ENCODE peak calls at places on chromosomes 7 and 10, in five cellular contexts. M is omental fat pad, W is lung, L is natural killer cell, Z is endothelial cell. F is an unnamed sample.
A peak's percentile ranks its signal among the peaks of the same experiment; 100 is the strongest.

GRCh38 chr7:107045980-107046379 is 1.5 kb downstream of the PRKAR2B start:
- DNase-seq in M (no peak), W (no peak), L (no peak), Z (no peak), F (no peak)

GRCh38 chr10:103548581-103549348 is 55.3 kb downstream of the NEURL1 start:
- DNase-seq in M (no peak), W (no peak), L (no peak), Z (no peak), F (no peak)

GRCh38 chr10:93198401-93199175 is 124.9 kb downstream of the CYP26A1 start:
- DNase-seq in M (no peak), W (no peak), L (no peak), Z (no peak), F (no peak)

GRCh38 chr7:12783421-12783820 is 96.0 kb downstream of the ARL4A start:
- DNase-seq in M (no peak), W (no peak), L (no peak), Z (no peak), F (no peak)

GRCh38 chr10:132866601-132867381 is 75.6 kb downstream of the CFAP46 start:
- DNase-seq in M (no peak), W (no peak), L (no peak), Z (no peak), F (no peak)

GRCh38 chr10:84202349-84202748 is 8.0 kb downstream of the CDHR1 start:
- DNase-seq in M (no peak), W (no peak), L (no peak), Z (no peak), F (no peak)

GRCh38 chr7:2217716-2218443 is 14.9 kb downstream of the MAD1L1 start:
- DNase-seq in M (no peak), W (no peak), L (no peak), Z (no peak), F (no peak)

GRCh38 chr7:81158189-81158588 is 239.3 kb upstream of the SEMA3C start:
- DNase-seq in M (no peak), W (no peak), L (no peak), Z (no peak), F (no peak)

GRCh38 chr10:62915192-62915591 is 99.0 kb upstream of the EGR2 start:
- DNase-seq in M (no peak), W (no peak), L (no peak), Z (no peak), F (no peak)

GRCh38 chr10:112397592-112397991 is 23.7 kb downstream of the ACSL5 start:
- DNase-seq in M (no peak), W (no peak), L (no peak), Z (no peak), F (no peak)

GRCh38 chr7:98409843-98410242 is 9.0 kb upstream of the BAIAP2L1 start:
- DNase-seq in M (no peak), W (no peak), L (no peak), Z (no peak), F (no peak)

GRCh38 chr7:89607797-89608196 is 546.5 kb upstream of the STEAP1 start:
- DNase-seq in M (no peak), W (no peak), L (no peak), Z (no peak), F (no peak)

GRCh38 chr7:121398246-121398645 is 2.1 kb upstream of the FAM3C start:
- DNase-seq in M (no peak), W (no peak), L (no peak), Z (no peak), F (no peak)

GRCh38 chr7:71594746-71595145 is 462.8 kb downstream of the GALNT17 start:
- DNase-seq in M (no peak), W (no peak), L (no peak), Z (no peak), F (no peak)

GRCh38 chr10:91709394-91709798 is 76.5 kb upstream of the PPP1R3C start:
- DNase-seq in M (no peak), W (no peak), L (no peak), Z (no peak), F (no peak)

GRCh38 chr7:103101543-103101942 is 26.6 kb downstream of the ARMC10 start:
- DNase-seq in M (no peak), W (no peak), L (no peak), Z (no peak), F (no peak)

GRCh38 chr7:513521-514166 is 6.0 kb downstream of the PDGFA start:
- DNase-seq in M (no peak), W (no peak), L (no peak), Z (no peak), F (no peak)

GRCh38 chr10:84308481-84309304 is 19.7 kb upstream of the CCSER2 start:
- DNase-seq in M (no peak), W (no peak), L (no peak), Z (no peak), F (no peak)

GRCh38 chr7:134619627-134620331 is 26.9 kb upstream of the BPGM start:
- DNase-seq in M (no peak), W (no peak), L (no peak), Z (no peak), F (no peak)

GRCh38 chr10:130878131-130878530 is 433.4 kb downstream of the TCERG1L start:
- DNase-seq in M (no peak), W (no peak), L (no peak), Z (no peak), F (no peak)

DNA sequence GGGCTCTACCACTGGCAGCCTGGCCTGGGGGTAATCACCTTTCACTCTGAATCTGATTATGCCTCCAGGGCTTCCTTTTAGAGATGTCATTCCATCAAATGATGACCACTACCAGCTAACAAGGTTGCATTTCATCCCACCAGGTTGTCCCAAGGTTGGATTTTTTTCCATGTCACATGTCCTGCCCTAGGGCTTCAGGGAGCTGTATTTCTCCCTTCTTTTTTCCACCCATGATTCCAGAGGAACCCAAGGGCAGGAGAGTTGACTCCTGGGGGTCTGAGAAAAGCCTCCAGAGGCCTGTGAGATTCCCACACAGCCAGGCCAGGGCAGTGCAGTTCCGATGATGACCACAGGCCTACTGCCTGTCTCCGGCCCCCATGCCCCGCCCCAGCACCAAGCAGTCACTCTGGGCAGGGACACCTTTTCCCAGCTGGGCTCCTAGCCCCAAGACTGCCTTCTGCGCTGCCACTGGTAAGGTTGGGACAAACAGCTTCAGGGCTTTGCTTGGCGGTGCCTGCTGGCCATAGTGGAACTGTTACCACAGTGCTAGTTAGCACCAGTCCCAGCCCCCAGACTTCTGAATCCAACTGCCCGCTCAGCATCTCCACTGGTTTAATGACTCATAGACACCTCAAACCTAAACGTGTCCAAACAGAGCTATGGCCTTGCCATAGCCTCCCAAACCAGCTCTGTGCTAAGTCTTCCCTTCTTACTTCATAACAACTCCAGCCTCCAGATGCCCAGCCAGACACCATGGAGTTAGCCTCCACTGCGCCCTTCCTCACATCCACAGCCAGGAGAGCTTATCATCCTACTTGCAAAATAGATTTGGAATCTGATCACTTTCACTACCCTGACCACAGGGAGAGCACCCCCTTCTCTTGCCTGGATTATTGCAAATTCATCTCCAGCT is 133.7 kb downstream of the ARHGAP22 start:
- DNase-seq in M (no peak), W (no peak), L (peak; percentile 5), Z (no peak), F (no peak)
- TF ChIP-seq CTCF in M (no peak), W (no peak), L (no peak), Z (peak; percentile 13), F (no peak)

GRCh38 chr7:150739045-150739432 is 1.8 kb downstream of the GIMAP5 start:
- DNase-seq in M (no peak), W (no peak), L (no peak), Z (no peak), F (no peak)
- TF ChIP-seq CTCF in M (no peak), W (no peak), L (peak; percentile 11), Z (no peak), F (no peak)

DNA sequence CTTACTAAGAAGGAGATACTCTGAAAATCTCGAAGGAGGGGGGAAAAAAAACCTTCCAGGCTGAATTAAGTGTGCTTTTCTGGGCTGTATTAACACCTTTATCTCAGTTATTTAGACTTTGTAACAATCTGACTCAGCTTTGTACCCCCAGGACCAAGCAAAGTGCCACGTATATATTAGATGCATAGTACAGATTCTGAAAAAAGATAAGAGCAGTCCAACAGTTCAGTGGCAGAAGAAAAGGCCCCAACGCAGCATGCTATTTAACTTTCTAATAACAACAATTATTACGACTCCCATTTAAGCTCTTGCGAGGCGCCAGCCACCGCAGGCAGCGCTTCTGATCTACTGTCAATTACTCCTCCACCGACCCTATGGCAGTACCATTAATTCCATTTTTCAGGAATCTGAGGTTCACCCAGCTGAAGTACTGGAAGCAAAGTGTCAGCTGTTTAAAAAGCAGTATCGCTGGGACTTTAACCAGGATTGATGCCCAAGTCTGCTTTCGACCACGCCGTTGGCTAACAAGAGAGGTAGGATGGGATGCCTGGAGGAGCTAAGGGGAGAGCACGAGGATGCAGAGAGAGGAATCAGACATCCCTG is 660 bp downstream of the LIPA start:
- DNase-seq in M (no peak), W (no peak), L (no peak), Z (no peak), F (no peak)
- TF ChIP-seq CTCF in M (no peak), W (no peak), L (no peak), Z (no peak), F (no peak)

DNA sequence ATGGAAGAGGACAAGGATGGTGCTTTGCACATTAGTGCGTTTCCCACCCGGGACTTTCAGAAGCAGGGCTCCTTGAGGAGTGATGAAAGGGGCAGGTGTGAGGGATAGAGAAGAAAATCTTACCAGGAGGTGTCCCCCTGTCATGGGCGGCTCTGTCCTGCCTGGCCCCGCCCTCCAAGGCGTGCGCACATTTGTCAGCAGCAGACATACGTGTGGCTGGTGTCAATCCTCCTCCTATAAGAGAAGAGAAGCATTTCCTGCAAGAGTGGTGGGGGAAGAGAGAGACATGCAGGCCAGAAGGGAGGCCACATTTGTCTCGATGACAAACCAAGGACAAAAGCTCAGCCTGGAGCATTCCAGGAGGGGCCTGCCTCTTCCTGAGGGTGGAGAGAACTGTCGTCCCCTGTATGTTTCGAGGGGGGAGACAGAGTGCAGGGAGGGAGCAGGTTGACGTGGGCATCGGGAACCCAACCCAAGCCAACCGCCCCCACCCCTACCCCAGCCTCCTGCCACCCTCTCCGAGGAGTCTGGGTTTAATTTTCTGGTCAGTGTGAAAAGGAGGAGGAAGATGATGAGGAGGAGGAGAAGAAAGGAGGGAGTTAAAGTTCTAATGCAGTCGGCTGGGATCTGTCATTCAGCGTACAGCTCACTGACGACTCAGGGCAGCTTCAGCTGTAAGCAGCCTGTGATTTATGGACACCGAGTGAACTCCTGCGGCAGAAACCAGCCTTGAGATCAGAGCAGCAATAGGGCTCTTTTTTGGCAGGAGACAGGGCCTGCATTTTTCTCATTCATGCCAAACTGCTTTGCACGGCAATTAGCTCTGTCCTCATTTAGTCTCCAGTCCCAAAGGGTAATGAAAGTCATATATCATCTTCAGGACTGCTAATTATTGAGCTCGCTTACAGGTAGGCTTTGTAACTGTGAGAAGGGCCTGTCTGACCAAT is 47.7 kb upstream of the COMTD1 start:
- DNase-seq in M (no peak), W (no peak), L (no peak), Z (no peak), F (no peak)
- TF ChIP-seq CTCF in M (no peak), W (no peak), L (no peak), Z (no peak), F (no peak)

F was measured in glutamatergic neuron.